ENCODE peak calls at places on chromosome 9, in four cellular contexts. A is H1, Q is HepG2, D is GM12878. R is an unnamed sample.
A peak's percentile ranks its signal among the peaks of the same experiment; 100 is the strongest.

GRCh38 chr9:23686257-23686656 is 139.8 kb downstream of the ELAVL2 start:
- DNase-seq in A (no peak), Q (no peak), D (no peak), R (no peak)

GRCh38 chr9:21781656-21782055 is 20.8 kb upstream of the MTAP start:
- DNase-seq in D (no peak), A (no peak), Q (no peak), R (no peak)

GRCh38 chr9:129405089-129405830 is 215.6 kb downstream of the C9orf50 start:
- DNase-seq in D (no peak), A (no peak), Q (peak; percentile 47), R (no peak)

GRCh38 chr9:90012825-90013425 is 408.1 kb downstream of the GADD45G start:
- DNase-seq in A (no peak), D (no peak), Q (no peak), R (no peak)

GRCh38 chr9:120755044-120755443 is 38.2 kb downstream of the FBXW2 start:
- DNase-seq in D (no peak), Q (no peak), A (no peak), R (no peak)

GRCh38 chr9:89022902-89023301 is 31.6 kb downstream of the S1PR3 start:
- DNase-seq in D (no peak), Q (no peak), A (no peak), R (no peak)

GRCh38 chr9:128628471-128629048 is 28.1 kb downstream of the DYNC2I2 start:
- DNase-seq in D (no peak), Q (peak; percentile 23), A (no peak), R (peak; percentile 36)

GRCh38 chr9:120369608-120370220 is 210.3 kb downstream of the CDK5RAP2 start:
- DNase-seq in D (no peak), A (no peak), Q (no peak), R (no peak)

GRCh38 chr9:98488578-98489312 is 220.0 kb downstream of the GABBR2 start:
- DNase-seq in A (peak; percentile 21), Q (no peak), D (no peak), R (no peak)
- TF ChIP-seq TCF12 in A (no peak), Q (no peak), D (no peak), R (peak; percentile 50)

GRCh38 chr9:137673871-137674270 is 55.1 kb downstream of the EHMT1 start:
- DNase-seq in D (no peak), Q (no peak), A (no peak), R (peak; percentile 60)

GRCh38 chr9:137676998-137677397 is 58.2 kb downstream of the EHMT1 start:
- DNase-seq in D (no peak), A (no peak), Q (no peak), R (no peak)

GRCh38 chr9:137672907-137673791 is 54.3 kb downstream of the EHMT1 start:
- DNase-seq in A (no peak), Q (peak; percentile 44), D (peak; percentile 67), R (peak; percentile 85)

GRCh38 chr9:137671721-137672120 is 52.9 kb downstream of the EHMT1 start:
- DNase-seq in Q (no peak), A (no peak), D (no peak), R (no peak)

DNA sequence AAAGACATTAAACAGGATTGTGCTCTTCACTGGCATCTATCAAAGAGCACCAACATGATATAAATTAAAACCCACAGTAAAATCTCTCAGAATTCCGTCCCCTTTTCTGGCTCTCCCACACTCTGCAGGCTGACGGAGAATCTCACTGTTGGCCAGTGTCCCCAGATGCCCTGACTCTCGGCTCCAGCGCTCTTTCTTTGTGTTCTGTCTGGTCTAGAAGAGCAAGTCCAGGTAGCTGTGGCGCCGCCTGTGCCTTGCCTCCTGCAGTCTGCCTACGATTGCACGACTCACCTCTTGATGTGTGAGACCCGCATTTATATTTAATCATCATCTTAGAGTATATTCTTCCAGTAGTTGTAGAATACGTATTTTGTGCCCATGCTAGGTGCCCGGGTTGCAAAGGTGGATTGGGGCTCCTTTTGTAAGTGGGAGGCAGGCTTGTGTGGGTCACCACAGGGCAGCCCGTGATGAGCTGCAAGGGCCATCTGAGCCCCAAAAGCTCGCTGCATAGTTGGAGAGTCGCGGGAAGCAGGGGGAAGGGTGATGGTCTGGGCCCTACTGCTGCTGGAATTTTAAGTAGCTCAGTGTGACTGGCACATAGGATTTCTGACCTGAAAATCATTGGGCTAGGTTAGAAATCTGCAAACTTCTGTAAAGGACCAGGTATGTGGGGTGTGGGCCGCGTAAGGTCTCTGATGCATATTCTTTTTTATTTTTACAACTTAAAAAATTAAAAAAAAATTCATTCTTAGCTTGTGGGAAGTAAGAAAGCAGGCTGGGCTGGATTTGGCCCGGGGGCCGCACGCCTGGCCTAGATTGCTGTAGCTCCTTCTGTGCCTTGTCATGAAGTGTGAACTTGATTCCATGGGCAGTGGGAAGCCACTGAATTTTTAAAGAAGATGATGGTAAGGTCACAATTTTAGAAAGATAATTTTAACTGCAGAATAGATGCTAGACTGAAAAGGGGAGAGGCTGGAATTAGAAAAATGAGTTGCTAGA is 55.8 kb downstream of the EHMT1 start:
- DNase-seq in Q (no peak), A (no peak), D (no peak), R (no peak)
- H3K9ac ChIP-seq in Q (no peak overlapping the region), A (no peak overlapping the region), D (no peak overlapping the region), R (no peak overlapping the region)

GRCh38 chr9:77017505-77017894 is 2.0 kb upstream of the FOXB2 start:
- DNase-seq in D (no peak), Q (no peak), A (no peak), R (peak; percentile 18)

GRCh38 chr9:77016526-77017504 is 2.6 kb upstream of the FOXB2 start:
- DNase-seq in Q (no peak), A (no peak), D (no peak), R (peak; percentile 11)

GRCh38 chr9:77019810-77020437 is 469 bp downstream of the FOXB2 start:
- DNase-seq in A (no peak), D (no peak), Q (no peak), R (no peak)

GRCh38 chr9:77019010-77019809 is at the start of gene FOXB2:
- DNase-seq in Q (no peak), D (no peak), A (no peak), R (peak; percentile 35)

DNA sequence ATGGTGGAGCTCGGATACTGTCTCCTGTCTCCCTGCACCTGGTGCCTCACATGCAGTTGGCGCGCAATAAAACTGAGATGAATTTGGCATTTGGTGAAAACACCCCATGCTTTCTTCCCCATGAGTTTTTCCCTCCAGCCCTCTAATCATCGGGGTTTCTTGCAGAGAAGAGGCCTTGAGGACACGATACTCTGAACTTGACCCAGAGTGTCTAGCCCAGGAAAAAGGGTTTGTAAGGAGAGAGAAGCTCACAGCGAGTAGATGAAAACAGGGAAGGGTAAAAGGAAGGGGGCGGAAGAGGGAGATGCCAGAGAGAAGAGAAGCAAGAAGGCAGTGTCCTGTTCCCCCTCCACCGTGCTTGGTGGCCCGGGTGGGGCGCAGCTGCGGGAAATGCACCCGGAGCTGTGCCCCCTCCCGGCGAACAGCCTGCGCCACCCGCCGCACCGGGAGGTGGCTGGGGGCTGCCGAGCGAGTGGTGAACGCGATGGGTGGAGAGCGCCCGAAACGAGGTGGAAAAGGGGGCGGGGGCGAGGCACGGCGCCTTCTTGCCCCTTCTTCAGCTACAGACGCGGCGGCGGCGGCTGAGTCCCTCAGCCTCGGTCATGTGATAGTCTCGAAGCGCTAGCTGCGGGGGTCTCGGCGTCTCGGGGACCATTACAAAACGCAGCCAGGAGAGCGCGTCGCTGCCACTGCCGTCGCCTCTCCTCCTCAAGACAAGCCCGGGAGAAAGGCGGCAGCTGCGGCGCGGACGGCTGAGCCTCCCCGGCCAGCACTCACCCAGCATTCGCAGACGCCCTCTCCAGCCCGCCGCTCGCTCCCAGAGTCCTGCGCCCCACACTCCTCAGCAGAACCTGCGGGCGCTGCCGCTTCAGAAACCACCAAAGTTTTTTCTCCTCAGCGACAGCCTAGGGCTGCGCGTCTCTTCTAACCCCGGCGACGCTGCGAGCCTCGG is 1.1 kb upstream of the FOXB2 start:
- DNase-seq in D (no peak), Q (no peak), A (no peak), R (peak; percentile 37)
- H3K9me3 ChIP-seq in D (no peaks in the 10 kb centered on the region), Q (no peaks in the 10 kb centered on the region), A (no peaks in the 10 kb centered on the region), R (no peaks in the 10 kb centered on the region)

DNA sequence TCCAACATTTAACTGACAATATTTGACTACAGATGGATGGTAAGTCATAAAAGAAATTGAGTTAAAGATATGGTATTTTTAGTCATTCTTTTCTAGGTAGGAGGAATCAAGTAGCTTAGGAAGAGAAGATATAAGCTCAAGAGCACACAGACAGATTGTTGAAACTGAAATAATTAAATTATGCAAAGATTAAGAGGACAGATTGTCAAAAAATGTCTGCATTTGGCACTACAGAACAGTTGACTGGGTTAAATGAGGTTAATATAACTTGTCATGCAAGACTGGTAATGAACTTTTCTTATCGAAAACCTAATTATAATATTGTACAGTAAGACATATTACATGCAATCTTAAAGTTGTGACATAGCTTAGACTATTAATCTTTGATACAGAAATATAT is 36.3 kb upstream of the TRPM3 start:
- DNase-seq in D (no peak), A (no peak), Q (no peak), R (no peak)
- TF ChIP-seq TCF12 in D (no peak), A (no peak), Q (no peak), R (no peak)

GRCh38 chr9:33946779-33947535 is 101.7 kb downstream of the UBAP2 start:
- DNase-seq in Q (no peak), D (no peak), A (no peak), R (no peak)
- H3K9ac ChIP-seq in Q (no peak overlapping the region), D (no peak overlapping the region), A (no peak overlapping the region), R (peak overlapping the region; percentile 23)

DNA sequence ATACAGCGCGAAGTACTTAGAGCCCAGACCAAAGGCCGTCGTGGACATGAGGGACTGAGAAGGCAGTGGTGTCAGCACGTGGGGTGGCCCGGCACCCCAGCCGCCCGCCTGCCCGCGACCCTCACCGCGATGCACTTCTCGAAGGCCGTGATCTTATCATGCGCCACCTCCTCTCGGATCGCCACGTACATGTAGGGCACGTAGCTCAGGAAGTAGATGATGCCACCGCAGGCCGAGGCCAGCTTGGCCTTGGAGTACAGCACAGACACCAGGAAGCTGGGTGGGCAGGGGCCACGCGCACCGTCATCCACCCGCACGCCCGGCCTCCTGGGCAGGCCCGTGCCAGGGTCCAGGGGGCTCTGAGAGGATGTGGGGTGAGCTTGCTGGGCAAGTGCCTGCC is 11.0 kb downstream of the ABCA2 start:
- DNase-seq in A (no peak), Q (no peak), D (no peak), R (no peak)
- H3K9me3 ChIP-seq in A (no peaks in the 10 kb centered on the region), Q (no peaks in the 10 kb centered on the region), D (no peaks in the 10 kb centered on the region), R (no peaks in the 10 kb centered on the region)

DNA sequence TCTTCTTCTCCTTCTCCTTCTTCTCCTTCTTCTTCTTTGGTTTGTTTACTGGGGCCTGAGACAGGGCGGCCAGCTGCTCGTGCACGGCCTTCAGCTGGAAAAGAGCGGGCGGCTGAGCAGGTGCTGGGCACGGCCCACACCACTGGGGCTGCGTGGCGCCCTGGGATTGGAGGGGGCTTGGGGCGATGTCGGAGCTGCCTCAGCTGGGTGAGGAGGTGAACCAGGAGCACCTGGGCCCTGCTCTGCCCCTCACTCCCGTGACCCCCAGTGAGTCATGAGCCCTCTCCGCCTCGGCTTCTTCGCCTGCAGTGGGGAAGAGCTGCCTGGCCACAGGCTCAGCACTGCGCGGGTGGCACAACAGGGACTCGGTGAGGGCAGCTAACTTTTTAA is 14.9 kb downstream of the BRD3OS start:
- DNase-seq in A (no peak), Q (no peak), D (no peak), R (no peak)
- TF ChIP-seq TCF12 in A (no peak), Q (no peak), D (no peak), R (no peak)